ENCODE peak calls at places on chromosome 18, in five cellular contexts. M is HL-60, U is mesenteric fat pad, L is NCI-H2081, G is left cardiac atrium. Z is an unnamed sample.

GRCh38 chr18:27005589-27005988 is 140.1 kb upstream of the AQP4 start:
- DNase-seq in M (peak), U (no peak), L (no peak), G (no peak), Z (no peak)

GRCh38 chr18:36296591-36297418 is 708 bp upstream of the FHOD3 start:
- DNase-seq in M (no peak), U (no peak), L (peak), G (peak), Z (peak)

GRCh38 chr18:57705861-57706590 is 84.4 kb upstream of the NARS1 start:
- DNase-seq in M (no peak), U (no peak), L (peak), G (no peak), Z (no peak)

GRCh38 chr18:47968006-47968676 is 37.7 kb upstream of the SMAD2 start:
- DNase-seq in M (no peak), U (no peak), L (no peak), G (peak), Z (peak)

GRCh38 chr18:3649135-3649558 is 199.2 kb downstream of the TGIF1 start:
- DNase-seq in M (no peak), U (no peak), L (no peak), G (no peak), Z (no peak)

GRCh38 chr18:38427234-38427633 is 861.6 kb upstream of the CELF4 start:
- DNase-seq in M (peak), U (no peak), L (peak), G (no peak), Z (no peak)

GRCh38 chr18:3504637-3505036 is 54.7 kb downstream of the TGIF1 start:
- DNase-seq in M (no peak), U (no peak), L (no peak), G (no peak), Z (no peak)

GRCh38 chr18:56869189-56869777 is 218.1 kb downstream of the WDR7 start:
- DNase-seq in M (peak), U (no peak), L (peak), G (no peak), Z (peak)

GRCh38 chr18:45107425-45107824 is 426.7 kb downstream of the SETBP1 start:
- DNase-seq in M (no peak), U (no peak), L (no peak), G (no peak), Z (peak)

GRCh38 chr18:24535831-24536230 is 75.4 kb downstream of the HRH4 start:
- DNase-seq in M (no peak), U (no peak), L (no peak), G (no peak), Z (no peak)

GRCh38 chr18:58528011-58528367 is 100.9 kb downstream of the ALPK2 start:
- DNase-seq in M (no peak), U (no peak), L (no peak), G (no peak), Z (no peak)

GRCh38 chr18:53421869-53422268 is 802.6 kb downstream of the MBD2 start:
- DNase-seq in M (no peak), U (no peak), L (no peak), G (no peak), Z (no peak)

GRCh38 chr18:36194719-36195315 is 7.5 kb downstream of the MOCOS start:
- DNase-seq in M (no peak), U (peak), L (no peak), G (no peak), Z (no peak)

GRCh38 chr18:29523371-29523770 is 1346.4 kb upstream of the CDH2 start:
- DNase-seq in M (no peak), U (no peak), L (no peak), G (no peak), Z (no peak)

GRCh38 chr18:74316257-74317180 is 880 bp downstream of the C18orf63 start:
- DNase-seq in M (no peak), U (no peak), L (no peak), G (no peak), Z (peak)

GRCh38 chr18:75016025-75016717 is 192.8 kb downstream of the PTGR3 start:
- DNase-seq in M (no peak), U (no peak), L (no peak), G (no peak), Z (no peak)

GRCh38 chr18:63247506-63248394 is 71.8 kb downstream of the BCL2 start:
- DNase-seq in M (no peak), U (no peak), L (no peak), G (no peak), Z (peak)

GRCh38 chr18:9824474-9824832 is 61.3 kb upstream of the TXNDC2 start:
- DNase-seq in M (no peak), U (no peak), L (no peak), G (peak), Z (peak)

GRCh38 chr18:71849407-71849806 is 694.7 kb downstream of the CBLN2 start:
- DNase-seq in M (peak), U (no peak), L (no peak), G (no peak), Z (no peak)

GRCh38 chr18:47895565-47896250 is 34.8 kb downstream of the SMAD2 start:
- DNase-seq in M (no peak), U (no peak), L (no peak), G (no peak), Z (no peak)

GRCh38 chr18:3383381-3383915 is 66.5 kb upstream of the TGIF1 start:
- DNase-seq in M (no peak), U (no peak), L (no peak), G (no peak), Z (no peak)

GRCh38 chr18:66334534-66334933 is 269.4 kb downstream of the CDH19 start:
- DNase-seq in M (no peak), U (no peak), L (no peak), G (no peak), Z (no peak)

GRCh38 chr18:10872297-10872696 is 277.1 kb downstream of the PIEZO2 start:
- DNase-seq in M (no peak), U (no peak), L (no peak), G (no peak), Z (no peak)

GRCh38 chr18:75422341-75422910 is 5.1 kb downstream of the SMIM21 start:
- DNase-seq in M (no peak), U (no peak), L (no peak), G (no peak), Z (peak)

GRCh38 chr18:32358075-32358474 is 112.6 kb downstream of the GAREM1 start:
- DNase-seq in M (no peak), U (no peak), L (no peak), G (no peak), Z (no peak)

GRCh38 chr18:59961086-59961485 is 61.3 kb downstream of the PMAIP1 start:
- DNase-seq in M (peak), U (no peak), L (peak), G (no peak), Z (no peak)

GRCh38 chr18:79573921-79574491 is 105.6 kb upstream of the CTDP1 start:
- DNase-seq in M (no peak), U (peak), L (no peak), G (no peak), Z (no peak)

GRCh38 chr18:68604256-68604655 is 110.7 kb downstream of the TMX3 start:
- DNase-seq in M (no peak), U (no peak), L (no peak), G (no peak), Z (peak)

GRCh38 chr18:44682871-44683221 is 2.2 kb downstream of the SETBP1 start:
- DNase-seq in M (no peak), U (no peak), L (peak), G (no peak), Z (peak)

GRCh38 chr18:47558110-47558750 is 306.8 kb upstream of the SKOR2 start:
- DNase-seq in M (no peak), U (no peak), L (no peak), G (no peak), Z (no peak)

GRCh38 chr18:50093366-50093765 is 101.6 kb downstream of the MYO5B start:
- DNase-seq in M (no peak), U (no peak), L (no peak), G (no peak), Z (no peak)

GRCh38 chr18:60292186-60292585 is 80.4 kb downstream of the MC4R start:
- DNase-seq in M (no peak), U (no peak), L (peak), G (no peak), Z (no peak)

GRCh38 chr18:53971331-53971730 is 253.1 kb downstream of the MBD2 start:
- DNase-seq in M (no peak), U (no peak), L (no peak), G (no peak), Z (no peak)

GRCh38 chr18:31950620-31951019 is 7.7 kb upstream of the TRAPPC8 start:
- DNase-seq in M (no peak), U (no peak), L (no peak), G (no peak), Z (no peak)

GRCh38 chr18:499351-500229 is 911 bp downstream of the COLEC12 start:
- DNase-seq in M (no peak), U (no peak), L (no peak), G (no peak), Z (peak)

Z was measured in adipocyte.